ENCODE peak calls at places on chromosomes 6 and 20, in four cellular contexts. P, G, D and H are unnamed samples.

GRCh38 chr20:47493175-47493953 is 8.3 kb upstream of the NCOA3 start:
- DNase-seq in P (peak), D (peak), G (peak), H (peak)

GRCh38 chr6:111032493-111033140 is 50.8 kb downstream of the RPF2 start:
- DNase-seq in G (no peak), D (peak), P (no peak), H (no peak)

GRCh38 chr6:98836025-98836961 is 1.9 kb downstream of the POU3F2 start:
- DNase-seq in G (no peak), D (no peak), P (no peak), H (no peak)

GRCh38 chr6:166955865-166956443 is 396 bp downstream of the RNASET2 start:
- DNase-seq in G (no peak), P (no peak), D (peak), H (peak)

GRCh38 chr20:6731951-6732580 is 35.4 kb upstream of the BMP2 start:
- DNase-seq in D (no peak), G (no peak), P (peak), H (no peak)

GRCh38 chr6:20644667-20645370 is 110.6 kb downstream of the CDKAL1 start:
- DNase-seq in G (no peak), D (peak), P (no peak), H (no peak)

GRCh38 chr6:28207244-28208179 is 17.6 kb upstream of the ZSCAN9 start:
- DNase-seq in P (peak), G (no peak), D (peak), H (peak)

GRCh38 chr20:34293119-34293518 is 10.0 kb downstream of the AHCY start:
- DNase-seq in P (no peak), D (no peak), G (peak), H (no peak)

GRCh38 chr6:136039185-136039584 is 187.7 kb downstream of the PDE7B start:
- DNase-seq in D (no peak), G (no peak), P (no peak), H (no peak)

GRCh38 chr20:6818033-6818808 is 50.7 kb downstream of the BMP2 start:
- DNase-seq in G (no peak), D (peak), P (no peak), H (no peak)

DNA sequence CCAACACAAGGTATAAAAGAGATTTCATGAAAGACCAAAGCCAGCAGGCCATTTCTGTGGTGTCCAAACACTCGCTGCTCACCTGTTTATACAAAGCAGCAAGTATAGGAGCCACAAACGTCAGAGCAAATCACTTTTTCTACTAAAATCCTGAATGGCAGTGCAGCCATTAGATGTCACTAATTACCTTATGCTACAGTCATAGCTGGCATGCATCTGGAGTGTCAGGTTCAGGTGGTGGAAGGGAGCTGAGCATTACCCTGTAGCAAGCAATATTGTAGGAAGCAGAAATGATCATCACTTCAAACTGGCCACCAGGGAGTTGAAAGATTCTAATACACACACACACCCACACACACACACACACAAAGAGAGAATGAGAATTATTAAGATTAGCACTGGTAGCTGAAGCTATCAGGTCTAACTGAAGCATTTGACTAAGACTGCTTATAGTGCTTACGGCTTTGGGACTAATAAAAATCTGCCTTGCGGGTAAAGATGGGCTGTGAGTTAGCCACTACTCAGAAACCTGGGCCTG is 75.8 kb downstream of the EFHC1 start:
- DNase-seq in G (no peak), D (no peak), P (no peak), H (no peak)
- H3K4me3 ChIP-seq in G (no peak), D (no peak), P (no peak), H (no peak)

GRCh38 chr6:15505463-15505918 is 157.3 kb downstream of the DTNBP1 start:
- DNase-seq in D (no peak), P (peak), G (no peak), H (no peak)
- H3K4me3 ChIP-seq in D (no peak), P (no peak), G (no peak), H (no peak)

GRCh38 chr6:33693186-33694158 is 18.0 kb downstream of the UQCC2 start:
- DNase-seq in G (no peak), P (no peak), D (no peak), H (no peak)
- H3K4me3 ChIP-seq in G (no peak), P (no peak), D (no peak), H (no peak)

GRCh38 chr20:15597306-15597705 is 975.9 kb downstream of the KIF16B start:
- DNase-seq in P (no peak), G (no peak), D (no peak), H (no peak)

GRCh38 chr20:15596220-15596875 is 976.9 kb downstream of the KIF16B start:
- DNase-seq in D (no peak), P (no peak), G (no peak), H (no peak)

GRCh38 chr20:15599961-15600360 is 973.3 kb downstream of the KIF16B start:
- DNase-seq in G (no peak), P (no peak), D (no peak), H (no peak)

GRCh38 chr20:15593061-15593460 is 980.2 kb downstream of the KIF16B start:
- DNase-seq in D (no peak), P (no peak), G (no peak), H (no peak)

GRCh38 chr20:15594296-15594695 is 979.0 kb downstream of the KIF16B start:
- DNase-seq in G (peak), P (no peak), D (no peak), H (no peak)
- H3K4me3 ChIP-seq in G (no peak), P (no peak), D (no peak), H (no peak)

DNA sequence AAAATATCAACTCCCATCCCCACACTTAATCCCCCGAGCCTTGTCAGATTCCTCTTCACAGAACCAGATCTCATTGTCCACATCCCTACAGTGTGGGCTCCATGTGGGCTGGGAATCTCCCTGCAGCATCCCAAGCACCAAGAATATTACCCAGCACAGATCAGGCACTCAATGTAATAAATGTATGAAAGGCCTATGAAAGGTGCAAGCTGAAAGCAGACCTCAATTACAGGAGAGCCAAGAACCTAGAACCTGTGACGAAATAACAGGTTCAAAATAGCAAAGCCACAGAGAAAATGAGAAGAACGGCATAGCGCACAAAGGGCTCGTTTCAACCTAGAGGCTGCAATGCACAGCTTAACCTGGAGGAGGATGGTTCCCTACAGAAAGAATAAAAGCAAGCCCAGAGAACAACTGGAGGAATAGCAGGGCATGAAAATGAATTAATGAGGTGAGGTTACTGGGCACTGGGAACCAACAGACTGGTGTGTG is 3.1 kb downstream of the SLC23A2 start:
- DNase-seq in G (no peak), D (no peak), P (no peak), H (no peak)
- H3K4me3 ChIP-seq in G (no peak), D (no peak), P (no peak), H (no peak)

GRCh38 chr20:10669843-10670446 is 3.9 kb downstream of the JAG1 start:
- DNase-seq in D (no peak), P (no peak), G (no peak), H (no peak)
- H3K4me3 ChIP-seq in D (no peak), P (peak), G (no peak), H (peak)

DNA sequence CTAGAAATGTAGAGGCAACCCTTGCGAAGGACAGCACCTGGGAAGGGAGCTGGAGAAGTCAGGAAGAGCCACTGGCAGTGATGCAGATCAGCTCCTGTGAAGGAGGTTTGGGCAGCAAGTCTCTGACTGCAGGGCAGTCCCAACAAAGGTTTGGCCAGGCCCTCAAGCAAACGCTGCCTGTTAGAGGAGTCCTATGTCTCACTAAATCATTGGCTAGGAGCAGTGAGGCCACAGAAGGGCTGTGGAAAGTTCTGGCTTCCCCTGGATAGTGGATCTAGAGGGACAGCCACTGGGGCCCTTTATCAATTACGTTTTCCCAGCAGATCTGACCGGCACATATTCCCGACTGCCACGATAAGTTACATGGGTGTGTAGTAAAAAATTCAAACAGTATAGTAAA is 2.5 kb downstream of the TTPAL start:
- DNase-seq in G (no peak), P (no peak), D (no peak), H (no peak)
- H3K4me3 ChIP-seq in G (no peak), P (no peak), D (no peak), H (no peak)

DNA sequence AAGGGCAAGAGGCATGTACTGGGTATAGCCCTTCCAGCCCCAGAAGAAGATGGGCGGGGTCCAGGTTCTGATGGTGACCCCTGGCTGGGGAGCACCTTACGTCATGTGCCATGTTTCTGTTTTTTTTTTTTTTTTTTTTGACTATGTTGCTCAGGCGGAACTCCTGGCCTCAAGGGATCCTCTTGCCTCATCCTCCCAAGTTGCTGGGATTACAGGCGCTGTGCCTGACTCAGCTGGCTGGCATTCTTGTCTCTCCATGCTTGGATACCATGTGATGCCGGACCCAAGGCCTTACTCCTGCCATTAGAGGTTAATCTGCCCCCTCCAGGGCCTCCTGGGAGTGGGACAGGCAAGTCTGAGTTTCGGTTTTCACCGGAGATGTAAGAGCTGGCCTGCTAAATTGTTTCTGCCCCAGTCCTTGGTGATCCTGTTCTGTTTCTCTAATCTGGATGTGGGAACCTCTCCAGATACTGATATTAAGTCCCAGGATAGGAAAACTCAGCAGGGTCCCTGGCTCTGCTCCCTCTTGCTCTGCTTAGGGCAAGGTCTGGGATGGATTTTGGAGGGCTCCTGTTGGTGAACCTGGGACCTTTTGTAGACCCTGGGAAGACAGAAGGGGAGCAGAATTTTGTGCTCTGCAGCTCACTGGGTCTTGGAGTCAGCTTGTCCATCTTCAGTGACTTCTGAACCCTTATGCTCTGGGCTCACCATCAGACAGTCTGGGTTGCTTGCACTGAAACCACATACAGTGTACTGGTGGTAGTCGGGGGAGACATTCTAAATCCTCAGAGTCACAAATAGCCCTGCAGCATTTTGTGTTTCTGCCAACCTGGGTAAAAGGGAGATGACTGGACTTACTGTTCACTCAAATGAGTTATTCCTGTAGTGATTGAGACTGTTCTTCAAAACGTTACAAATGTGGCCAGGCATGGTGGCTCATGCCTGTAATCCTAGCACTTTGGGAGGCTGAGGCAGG is 45.1 kb downstream of the PTK7 start:
- DNase-seq in G (no peak), D (peak), P (no peak), H (peak)
- H3K4me3 ChIP-seq in G (no peak), D (no peak), P (no peak), H (no peak)

GRCh38 chr20:58905236-58905635 is 52.7 kb downstream of the GNAS start:
- DNase-seq in P (no peak), D (peak), G (no peak), H (no peak)

GRCh38 chr20:58907481-58908137 is 55.1 kb downstream of the GNAS start:
- DNase-seq in D (peak), G (peak), P (peak), H (peak)

GRCh38 chr20:58908216-58908615 is 55.7 kb downstream of the GNAS start:
- DNase-seq in P (no peak), D (no peak), G (no peak), H (no peak)

GRCh38 chr20:58906111-58906510 is 53.6 kb downstream of the GNAS start:
- DNase-seq in P (no peak), G (no peak), D (no peak), H (no peak)

DNA sequence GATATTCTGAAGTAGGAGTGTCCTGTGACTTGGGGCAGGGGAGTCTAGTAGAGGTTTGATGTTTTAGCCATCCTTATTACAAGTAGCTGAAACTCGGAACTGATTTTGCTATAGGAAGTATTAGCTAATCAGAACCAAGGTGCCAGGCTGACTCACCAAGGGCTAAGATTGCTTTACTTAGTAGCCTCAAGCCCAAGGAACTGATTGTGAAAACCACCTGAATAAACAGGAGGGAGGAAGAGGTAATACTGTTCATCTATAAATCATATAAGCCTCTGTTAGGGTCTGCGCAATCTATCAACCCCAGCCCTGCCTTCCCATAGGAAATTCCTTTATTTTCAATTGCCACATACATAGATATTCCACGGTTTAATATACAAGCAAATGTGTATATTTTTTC is 54.4 kb downstream of the GNAS start:
- DNase-seq in P (no peak), G (no peak), D (peak), H (peak)
- H3K4me3 ChIP-seq in P (peak), G (no peak), D (peak), H (no peak)